ENCODE peak calls at places on chromosomes 4 and X, in ten cellular contexts. C is left lung; O is mesendoderm; V is A549; S is GM12878; Q is pancreas; Z is lower lobe of right lung; A is lung; W is CD8-positive, alpha-beta T cell; Y is naive thymus-derived CD4-positive, alpha-beta T cell. N is an unnamed sample.

GRCh38 chr4:184838249-184839074 is 12.7 kb upstream of the ACSL1 start:
- DNase-seq in C (no peak), O (peak; percentile 58), V (peak; percentile 26), S (no peak), Q (no peak), Z (no peak), A (no peak), W (no peak), Y (no peak), N (no peak)

GRCh38 chrX:129629837-129630236 is 24.9 kb downstream of the APLN start:
- DNase-seq in C (no peak), O (no peak), V (no peak), S (no peak), Q (no peak), Z (no peak), A (no peak), W (no peak), Y (no peak), N (no peak)

GRCh38 chr4:152620915-152621314 is 58.9 kb downstream of the TMEM154 start:
- DNase-seq in C (no peak), O (peak; percentile 41), V (no peak), S (no peak), Q (no peak), Z (no peak), A (no peak), W (no peak), Y (no peak), N (no peak)

GRCh38 chrX:56995271-56995994 is at the start of gene SPIN3:
- DNase-seq in C (peak; percentile 83), O (peak; percentile 97), V (peak; percentile 70), S (peak; percentile 56), Q (peak; percentile 87), Z (peak; percentile 87), A (peak; percentile 85), W (peak; percentile 47), Y (peak; percentile 53), N (peak; percentile 66)

GRCh38 chr4:72397314-72397713 is 171.7 kb downstream of the ADAMTS3 start:
- DNase-seq in C (peak; percentile 53), O (no peak), V (no peak), S (no peak), Q (no peak), Z (peak; percentile 60), A (no peak), W (no peak), Y (no peak), N (no peak)

GRCh38 chrX:144275826-144276225 is 392.0 kb downstream of the UBE2NL start:
- DNase-seq in C (no peak), O (no peak), V (no peak), S (no peak), Q (no peak), Z (no peak), A (no peak), W (no peak), Y (no peak), N (no peak)

GRCh38 chrX:40009890-40010289 is 87.9 kb downstream of the BCOR start:
- DNase-seq in C (no peak), O (no peak), V (no peak), S (no peak), Q (no peak), Z (no peak), A (no peak), W (no peak), Y (no peak), N (no peak)

GRCh38 chr4:7192252-7193039 is at the start of gene SORCS2:
- DNase-seq in C (peak; percentile 44), O (peak; percentile 70), V (peak; percentile 42), S (no peak), Q (peak; percentile 69), Z (peak; percentile 65), A (no peak), W (no peak), Y (peak; percentile 27), N (peak; percentile 42)

GRCh38 chrX:12113321-12113720 is 25.0 kb upstream of the FRMPD4 start:
- DNase-seq in C (no peak), O (no peak), V (no peak), S (no peak), Q (no peak), Z (no peak), A (no peak), W (no peak), Y (no peak), N (no peak)

GRCh38 chrX:6941041-6941440 is 206.5 kb upstream of the STS start:
- DNase-seq in C (no peak), O (no peak), V (no peak), S (no peak), Q (no peak), Z (no peak), A (no peak), W (no peak), Y (no peak), N (no peak)

GRCh38 chrX:40440841-40441240 is 139.9 kb upstream of the ATP6AP2 start:
- DNase-seq in C (no peak), O (no peak), V (no peak), S (no peak), Q (no peak), Z (no peak), A (no peak), W (no peak), Y (no peak), N (no peak)

GRCh38 chr4:107037188-107037587 is 1.1 kb upstream of the DKK2 start:
- DNase-seq in C (no peak), O (peak; percentile 80), V (no peak), S (no peak), Q (peak; percentile 30), Z (peak; percentile 49), A (no peak), W (no peak), Y (no peak), N (peak; percentile 39)

GRCh38 chr4:107034982-107035710 is 967 bp downstream of the DKK2 start:
- DNase-seq in C (no peak), O (peak; percentile 62), V (no peak), S (no peak), Q (peak; percentile 12), Z (peak; percentile 44), A (no peak), W (no peak), Y (no peak), N (peak; percentile 13)

GRCh38 chr4:107034091-107034698 is 1.9 kb downstream of the DKK2 start:
- DNase-seq in C (no peak), O (peak; percentile 82), V (no peak), S (no peak), Q (no peak), Z (no peak), A (peak; percentile 28), W (no peak), Y (no peak), N (peak; percentile 52)

GRCh38 chr4:107036602-107037151 is 564 bp upstream of the DKK2 start:
- DNase-seq in C (no peak), O (peak; percentile 16), V (no peak), S (no peak), Q (no peak), Z (no peak), A (no peak), W (no peak), Y (no peak), N (no peak)

DNA sequence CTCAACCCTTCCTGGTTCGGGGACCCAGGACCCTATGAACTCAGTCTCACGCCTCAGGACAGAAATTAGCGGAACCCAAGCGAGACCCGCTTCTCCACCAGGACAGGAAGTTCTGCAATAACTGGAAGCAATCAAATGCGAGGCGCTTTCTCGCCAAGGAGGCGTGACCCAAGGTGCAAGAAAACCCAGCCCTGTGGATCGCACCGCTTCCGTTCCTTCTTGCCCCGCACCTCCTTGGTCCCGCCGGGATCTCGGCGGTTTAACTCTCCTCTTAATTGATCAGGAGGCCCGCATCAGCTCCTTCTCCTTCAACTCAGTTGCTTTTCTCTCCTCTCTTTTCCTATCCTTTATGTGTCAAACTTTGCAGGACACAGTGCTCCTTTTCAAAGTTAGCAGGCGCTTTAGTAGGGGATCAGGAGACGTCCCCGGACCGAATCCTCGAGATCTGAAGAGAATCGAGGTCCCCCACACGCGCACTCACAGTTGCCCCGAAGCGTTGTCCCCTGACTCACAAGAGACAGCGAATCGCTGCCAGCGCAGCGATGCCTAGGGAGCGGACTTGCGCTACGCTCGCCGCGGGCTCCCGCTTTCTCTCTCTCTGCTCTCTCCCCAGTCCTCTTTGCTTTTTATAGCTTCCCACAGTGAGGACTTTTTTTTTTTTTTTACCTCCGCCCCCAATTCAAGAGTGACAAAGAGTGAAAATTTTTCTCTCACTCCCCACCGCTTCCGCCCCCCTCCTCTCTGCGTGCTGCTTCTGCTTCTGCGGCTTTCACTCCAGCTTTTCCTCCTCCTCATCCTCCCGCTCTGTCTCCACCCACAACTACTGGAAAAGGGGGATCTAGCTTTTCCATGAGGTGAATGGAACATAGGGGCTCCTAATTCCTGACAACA is at the start of gene DKK2:
- DNase-seq in C (no peak), O (peak; percentile 45), V (no peak), S (no peak), Q (peak; percentile 21), Z (peak; percentile 46), A (peak; percentile 28), W (no peak), Y (no peak), N (peak; percentile 21)
- H3K4me3 ChIP-seq in C (peak within 1 kb of the TSS; percentile 33), O (peak within 1 kb of the TSS; percentile 24), V (peak within 1 kb of the TSS; percentile 12), S (no peak within 1 kb of the TSS), Q (peak within 1 kb of the TSS; percentile 22), Z (peak within 1 kb of the TSS; percentile 47), A (no peak within 1 kb of the TSS), W (no peak within 1 kb of the TSS), Y (no peak within 1 kb of the TSS), N (peak within 1 kb of the TSS; percentile 29)

DNA sequence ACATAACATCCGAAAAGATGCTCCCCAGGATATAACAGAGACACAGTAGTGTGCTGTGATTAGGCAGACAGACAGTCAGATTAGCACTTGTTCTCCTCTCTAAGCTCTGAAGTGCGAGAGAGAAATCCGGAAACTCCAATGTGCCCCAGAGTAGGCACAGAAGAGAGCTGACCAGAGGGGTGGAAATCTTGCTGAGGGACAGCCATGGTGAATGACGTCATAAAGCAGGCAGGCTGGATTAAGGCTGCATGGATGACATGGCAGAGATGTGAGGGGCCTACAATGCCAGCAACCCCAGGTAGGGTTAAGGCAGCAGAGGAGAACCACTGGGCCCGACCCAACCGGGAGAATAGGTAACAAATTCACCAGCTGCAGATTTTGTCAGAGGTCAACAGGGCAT is 53.3 kb downstream of the MEPE start:
- DNase-seq in C (no peak), O (no peak), V (no peak), S (no peak), Q (no peak), Z (no peak), A (no peak), W (no peak), Y (no peak), N (no peak)
- H3K4me1 ChIP-seq in C (no peaks in the 10 kb centered on the region), O (no peaks in the 10 kb centered on the region), V (no peaks in the 10 kb centered on the region), S (no peaks in the 10 kb centered on the region), Q (no peaks in the 10 kb centered on the region), Z (peaks cover 2% of the 10 kb centered on the region), A (no peaks in the 10 kb centered on the region), W (no peaks in the 10 kb centered on the region), Y (no peaks in the 10 kb centered on the region), N (no peaks in the 10 kb centered on the region)

GRCh38 chrX:123081766-123082165 is 102.3 kb upstream of the GRIA3 start:
- DNase-seq in C (no peak), O (no peak), V (no peak), S (no peak), Q (no peak), Z (no peak), A (no peak), W (no peak), Y (no peak), N (no peak)
- H3K27ac ChIP-seq in C (no peak overlapping the region), O (no peak overlapping the region), V (no peak overlapping the region), S (no peak overlapping the region), Q (no peak overlapping the region), Z (no peak overlapping the region), A (no peak overlapping the region), W (no peak overlapping the region), Y (no peak overlapping the region), N (no peak overlapping the region)

GRCh38 chr4:43587746-43588145 is 695.2 kb downstream of the GRXCR1 start:
- DNase-seq in C (no peak), O (no peak), V (no peak), S (no peak), Q (no peak), Z (no peak), A (no peak), W (no peak), Y (no peak), N (no peak)

GRCh38 chr4:43586813-43587212 is 694.3 kb downstream of the GRXCR1 start:
- DNase-seq in C (no peak), O (no peak), V (no peak), S (no peak), Q (no peak), Z (no peak), A (no peak), W (no peak), Y (no peak), N (no peak)
- H3K4me3 ChIP-seq in C (no peak overlapping the region), O (no peak overlapping the region), V (no peak overlapping the region), S (no peak overlapping the region), Q (no peak overlapping the region), Z (no peak overlapping the region), A (no peak overlapping the region), W (no peak overlapping the region), Y (no peak overlapping the region), N (no peak overlapping the region)

N was measured in tibial nerve.